ENCODE peak calls at places on chromosomes 2 and 18, in five cellular contexts. A is left lung, G is K562, P is left cardiac atrium, H is NCI-H345. I is an unnamed sample.

GRCh38 chr2:190551928-190552327 is 17.4 kb upstream of the NEMP2 start:
- DNase-seq in P (peak; percentile 49), G (no peak), H (no peak), A (peak; percentile 50), I (no peak)

GRCh38 chr18:55396267-55396905 is 191.6 kb downstream of the TCF4 start:
- DNase-seq in P (no peak), G (no peak), H (no peak), A (no peak), I (no peak)

GRCh38 chr18:44651453-44651852 is 29.2 kb upstream of the SETBP1 start:
- DNase-seq in H (no peak), G (peak; percentile 47), A (no peak), P (no peak), I (no peak)

GRCh38 chr2:125745514-125745913 is 910.4 kb upstream of the GYPC start:
- DNase-seq in H (peak; percentile 38), G (peak; percentile 37), A (no peak), P (no peak), I (no peak)

GRCh38 chr2:239193925-239194687 is 206.7 kb downstream of the HDAC4 start:
- DNase-seq in A (peak; percentile 19), H (no peak), P (no peak), G (no peak), I (no peak)

GRCh38 chr2:53202063-53202462 is 565.5 kb upstream of the CHAC2 start:
- DNase-seq in G (no peak), P (peak; percentile 24), A (no peak), H (peak; percentile 18), I (no peak)

GRCh38 chr18:2857491-2858063 is 10.8 kb downstream of the EMILIN2 start:
- DNase-seq in G (peak; percentile 31), A (peak; percentile 85), P (peak; percentile 85), H (no peak), I (peak; percentile 78)

GRCh38 chr18:50862401-50862800 is 16.5 kb upstream of the ME2 start:
- DNase-seq in H (no peak), A (no peak), G (no peak), P (no peak), I (peak; percentile 58)

GRCh38 chr18:59500765-59501164 is 141.7 kb upstream of the LMAN1 start:
- DNase-seq in H (no peak), P (no peak), G (no peak), A (no peak), I (no peak)

GRCh38 chr18:80108122-80108536 is 933 bp upstream of the ADNP2 start:
- DNase-seq in H (no peak), P (no peak), A (no peak), G (no peak), I (no peak)

GRCh38 chr2:168816369-168816768 is 13.9 kb downstream of the NOSTRIN start:
- DNase-seq in G (no peak), A (no peak), H (no peak), P (no peak), I (no peak)